ENCODE peak calls at places on chromosomes 7 and 10, in six cellular contexts. C is tibial nerve, M is foreskin fibroblast, G is left ventricle myocardium inferior, B is heart right ventricle, R is fibroblast of pulmonary artery. F is an unnamed sample.

GRCh38 chr10:74008212-74008731 is 10.4 kb downstream of the VCL start:
- DNase-seq in B (no peak), C (no peak), G (no peak), R (peak; percentile 72), M (peak; percentile 71), F (peak; percentile 74)

GRCh38 chr7:18425227-18425626 is 70.3 kb upstream of the HDAC9 start:
- DNase-seq in M (no peak), R (no peak), C (no peak), B (no peak), G (no peak), F (no peak)

GRCh38 chr10:96401036-96401435 is 42.2 kb upstream of the OPALIN start:
- DNase-seq in C (no peak), G (no peak), B (no peak), R (no peak), M (no peak), F (no peak)

GRCh38 chr10:29377333-29377961 is 88.6 kb downstream of the LYZL1 start:
- DNase-seq in B (no peak), G (no peak), R (peak; percentile 53), C (no peak), M (peak; percentile 6), F (no peak)

GRCh38 chr10:45375101-45375500 is 1.1 kb downstream of the ALOX5 start:
- DNase-seq in C (no peak), B (no peak), M (no peak), R (no peak), G (no peak), F (no peak)

GRCh38 chr10:76185476-76186255 is 754.2 kb downstream of the LRMDA start:
- DNase-seq in R (no peak), B (no peak), G (no peak), M (no peak), C (no peak), F (no peak)

GRCh38 chr7:137981175-137981574 is 20.7 kb downstream of the CREB3L2 start:
- DNase-seq in C (no peak), M (no peak), R (no peak), B (no peak), G (no peak), F (no peak)

GRCh38 chr7:128027485-128027980 is 3.7 kb downstream of the LRRC4 start:
- DNase-seq in C (no peak), G (no peak), B (no peak), M (no peak), R (no peak), F (no peak)

DNA sequence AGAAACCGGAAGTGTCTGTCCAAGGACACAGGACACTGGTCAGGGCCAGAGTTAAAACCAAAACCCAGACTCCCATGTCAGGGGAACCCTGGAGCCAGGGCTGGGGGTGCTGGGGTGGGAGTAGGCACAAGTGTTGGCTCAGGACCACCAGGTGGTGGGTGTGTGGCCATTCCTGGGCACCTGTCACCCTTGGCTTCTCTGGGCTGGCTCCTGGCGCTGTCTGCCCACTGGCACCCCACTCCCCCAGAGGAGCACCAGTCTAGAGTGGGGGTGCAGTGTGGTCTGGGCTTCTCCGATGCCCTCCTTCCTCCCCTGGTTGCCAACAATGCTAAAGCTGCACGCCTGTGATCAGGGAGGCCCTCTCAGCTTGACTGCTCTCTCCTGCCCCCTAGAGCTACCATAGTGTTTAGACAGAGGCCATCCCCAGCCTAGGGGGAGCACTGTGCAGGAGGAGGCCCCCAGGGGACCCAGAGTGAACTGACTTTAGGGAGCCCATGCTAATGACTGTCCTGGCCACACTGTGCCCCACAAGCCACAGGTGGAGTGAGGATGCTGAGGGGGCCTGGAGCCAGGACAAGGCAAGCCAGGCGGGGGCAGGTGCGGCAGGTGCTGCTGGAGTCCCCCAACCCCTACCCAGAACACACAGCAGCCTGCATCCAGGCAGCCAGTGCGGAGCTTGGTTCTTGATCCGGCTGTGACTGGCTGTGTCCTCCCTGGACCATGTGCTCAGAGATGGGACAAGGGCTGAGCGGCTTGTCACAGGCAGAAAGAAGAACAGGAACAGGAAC is 11.0 kb downstream of the RASGEF1A start:
- DNase-seq in R (peak; percentile 14), C (no peak), G (no peak), M (no peak), B (no peak), F (no peak)
- TF ChIP-seq CTCF in R (peak; percentile 46), C (peak; percentile 35), G (no peak), M (peak; percentile 42), B (no peak), F (peak; percentile 53)

GRCh38 chr10:60124536-60124935 is 218.2 kb upstream of the CCDC6 start:
- DNase-seq in R (no peak), M (no peak), G (no peak), C (no peak), B (no peak), F (no peak)
- TF ChIP-seq CTCF in R (no peak), M (no peak), G (no peak), C (no peak), B (no peak), F (no peak)

DNA sequence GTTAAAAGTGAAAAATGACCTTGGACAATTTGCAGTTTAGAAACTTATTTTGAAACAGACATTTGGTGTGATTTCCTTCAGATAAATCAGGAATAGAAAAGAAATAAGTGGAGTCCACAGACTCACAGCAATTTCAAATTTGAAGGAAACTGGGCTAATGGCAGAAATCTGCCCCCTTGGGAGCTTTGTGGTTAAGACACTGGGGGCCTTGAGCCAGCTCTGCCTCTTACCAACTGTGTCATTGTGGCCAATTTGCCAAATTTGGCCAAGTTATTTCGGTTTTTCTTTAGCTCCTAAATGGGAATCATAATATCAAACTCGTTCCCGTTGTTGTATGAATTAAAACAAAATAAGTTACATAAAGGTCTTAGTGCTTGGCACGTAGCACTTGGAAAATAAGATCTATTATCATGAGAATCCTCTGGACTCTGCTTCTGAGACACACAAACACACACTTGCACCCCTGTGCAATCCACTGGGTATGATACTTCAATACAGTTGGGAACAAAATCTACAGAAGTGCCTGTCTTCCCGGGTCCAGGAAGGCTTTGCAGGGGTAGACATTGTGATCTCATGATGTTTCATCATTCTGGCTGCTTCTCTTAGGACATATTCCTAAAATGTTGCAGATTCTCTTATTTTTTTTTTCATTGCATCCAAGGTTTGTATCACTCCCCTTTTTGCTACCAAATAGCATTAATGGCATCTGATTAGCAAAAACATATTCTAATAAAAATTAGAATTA is 4.9 kb downstream of the ARMC3 start:
- DNase-seq in R (no peak), G (no peak), B (no peak), C (no peak), M (no peak), F (no peak)
- TF ChIP-seq CTCF in R (no peak), G (no peak), B (no peak), C (no peak), M (no peak), F (no peak)

DNA sequence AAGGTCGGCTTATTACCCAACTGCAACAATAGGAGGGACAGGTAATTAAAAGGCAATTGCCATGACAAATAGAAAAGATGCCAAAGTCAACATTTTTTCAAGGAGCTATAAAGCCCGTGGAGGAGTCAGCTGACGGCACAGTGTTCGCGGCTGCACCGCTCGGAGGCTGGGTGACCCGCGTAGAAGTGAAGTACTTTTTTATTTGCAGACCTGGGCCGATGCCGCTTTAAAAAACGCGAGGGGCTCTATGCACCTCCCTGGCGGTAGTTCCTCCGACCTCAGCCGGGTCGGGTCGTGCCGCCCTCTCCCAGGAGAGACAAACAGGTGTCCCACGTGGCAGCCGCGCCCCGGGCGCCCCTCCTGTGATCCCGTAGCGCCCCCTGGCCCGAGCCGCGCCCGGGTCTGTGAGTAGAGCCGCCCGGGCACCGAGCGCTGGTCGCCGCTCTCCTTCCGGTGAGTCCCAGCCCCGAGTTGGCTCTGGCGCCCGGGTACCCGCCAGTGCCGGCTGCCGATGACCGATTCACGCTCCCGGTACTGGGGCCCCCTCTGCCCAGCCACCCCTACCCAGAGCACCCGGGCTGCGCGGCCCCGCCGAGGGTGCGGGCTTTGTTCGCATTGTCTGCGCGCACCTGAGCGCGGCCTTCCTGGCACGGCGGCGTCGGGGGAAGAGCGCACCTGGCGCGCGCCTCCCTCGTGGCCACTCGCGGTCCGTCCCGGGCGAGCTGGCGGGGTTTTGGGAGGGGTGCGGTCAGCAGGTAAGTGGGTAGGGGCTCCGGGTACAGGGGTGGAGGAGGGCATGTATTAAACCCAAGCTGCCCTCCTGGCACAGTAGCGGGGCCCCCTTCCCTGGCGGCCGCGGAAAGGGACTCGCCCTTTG is at the start of gene VWA2:
- DNase-seq in G (peak; percentile 23), C (no peak), B (peak; percentile 47), M (no peak), R (no peak), F (no peak)
- TF ChIP-seq CTCF in G (peak; percentile 45), C (no peak), B (no peak), M (no peak), R (no peak), F (no peak)

GRCh38 chr10:33800986-33801385 is 466.5 kb upstream of the NRP1 start:
- DNase-seq in G (no peak), R (no peak), C (no peak), B (no peak), M (peak; percentile 27), F (no peak)
- TF ChIP-seq CTCF in G (no peak), R (no peak), C (no peak), B (no peak), M (no peak), F (no peak)

GRCh38 chr10:132396495-132397035 is 435 bp upstream of the PWWP2B start:
- DNase-seq in C (no peak), M (no peak), B (peak; percentile 73), G (peak; percentile 71), R (peak; percentile 36), F (no peak)
- TF ChIP-seq CTCF in C (peak; percentile 76), M (no peak), B (peak; percentile 20), G (peak; percentile 52), R (no peak), F (peak; percentile 48)

DNA sequence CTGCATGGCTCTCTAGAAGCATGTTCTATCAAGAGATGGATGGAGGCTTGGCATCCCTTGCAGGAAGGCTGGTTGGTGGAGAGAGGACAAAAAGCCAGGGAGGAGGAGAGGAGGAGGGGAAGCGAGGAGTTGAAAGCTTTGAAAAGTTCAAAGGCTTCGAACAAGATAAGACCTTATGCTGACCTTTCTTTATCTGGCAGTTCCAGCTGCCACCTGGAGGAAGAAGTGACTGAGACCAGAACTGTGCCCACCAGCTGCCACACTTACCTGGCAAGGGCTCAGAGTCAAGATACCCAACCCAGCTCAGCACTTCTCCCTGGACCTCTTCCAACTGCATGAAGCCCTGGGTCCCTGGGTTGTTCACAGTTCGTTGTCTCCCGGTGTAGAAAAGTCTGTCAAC is 14.8 kb downstream of the CCL24 start:
- DNase-seq in G (no peak), R (no peak), B (no peak), C (no peak), M (no peak), F (no peak)
- TF ChIP-seq CTCF in G (no peak), R (no peak), B (no peak), C (no peak), M (no peak), F (no peak)

GRCh38 chr10:13658864-13659685 is 72.3 kb downstream of the PRPF18 start:
- DNase-seq in R (no peak), C (no peak), G (peak; percentile 65), B (peak; percentile 66), M (no peak), F (no peak)
- TF ChIP-seq CTCF in R (no peak), C (no peak), G (no peak), B (no peak), M (no peak), F (no peak)